ENCODE peak calls at places on chromosomes 6 and 20, in eight cellular contexts. O is right atrium auricular region, A is keratinocyte, C is adrenal gland, H is RWPE1, E is fibroblast of pulmonary artery, F is cardiac fibroblast, V is fibroblast of mammary gland. S is an unnamed sample.

GRCh38 chr6:105806486-105806920 is 279.6 kb upstream of the PRDM1 start:
- DNase-seq in O (no peak), A (no peak), C (no peak), H (no peak), E (no peak), F (peak; percentile 68), V (no peak), S (no peak)

GRCh38 chr6:37298958-37299357 is 41.0 kb upstream of the TMEM217 start:
- DNase-seq in O (no peak), A (no peak), C (no peak), H (no peak), E (no peak), F (no peak), V (no peak), S (no peak)

GRCh38 chr6:147037881-147038280 is 166.3 kb upstream of the STXBP5 start:
- DNase-seq in O (no peak), A (no peak), C (no peak), H (no peak), E (no peak), F (no peak), V (no peak), S (no peak)

GRCh38 chr20:61026173-61026572 is 225.9 kb upstream of the CDH4 start:
- DNase-seq in O (no peak), A (no peak), C (no peak), H (no peak), E (no peak), F (no peak), V (no peak), S (no peak)

GRCh38 chr20:50399917-50400704 is 110.1 kb upstream of the PTPN1 start:
- DNase-seq in O (no peak), A (no peak), C (no peak), H (no peak), E (peak; percentile 63), F (peak; percentile 75), V (no peak), S (no peak)

GRCh38 chr6:157787080-157787479 is 36.0 kb upstream of the SNX9 start:
- DNase-seq in O (no peak), A (no peak), C (no peak), H (no peak), E (peak; percentile 27), F (no peak), V (peak; percentile 80), S (no peak)

GRCh38 chr6:97524846-97525245 is 241.8 kb upstream of the MMS22L start:
- DNase-seq in O (no peak), A (no peak), C (no peak), H (peak; percentile 2), E (no peak), F (no peak), V (no peak), S (peak; percentile 1)

GRCh38 chr20:61922411-61922810 is 143.3 kb downstream of the TAF4 start:
- DNase-seq in O (no peak), A (no peak), C (no peak), H (no peak), E (no peak), F (no peak), V (no peak), S (no peak)

GRCh38 chr6:26651382-26651781 is 8.2 kb downstream of the ZNF322 start:
- DNase-seq in O (no peak), A (no peak), C (no peak), H (no peak), E (no peak), F (no peak), V (no peak), S (no peak)

GRCh38 chr20:59948828-59949720 is 8.9 kb downstream of the FAM217B start:
- DNase-seq in O (no peak), A (no peak), C (peak; percentile 37), H (peak; percentile 48), E (peak; percentile 74), F (peak; percentile 73), V (peak; percentile 70), S (peak; percentile 63)

GRCh38 chr6:98469146-98469545 is 365.2 kb upstream of the POU3F2 start:
- DNase-seq in O (no peak), A (no peak), C (no peak), H (no peak), E (no peak), F (no peak), V (no peak), S (peak; percentile 1)

GRCh38 chr20:39576786-39577185 is 614.6 kb downstream of the DHX35 start:
- DNase-seq in O (no peak), A (no peak), C (no peak), H (no peak), E (no peak), F (peak; percentile 22), V (no peak), S (peak; percentile 3)

GRCh38 chr20:39338977-39339376 is 376.8 kb downstream of the DHX35 start:
- DNase-seq in O (no peak), A (no peak), C (peak; percentile 26), H (no peak), E (no peak), F (peak; percentile 8), V (peak; percentile 42), S (no peak)

GRCh38 chr20:45419188-45420091 is 3.5 kb downstream of the PIGT start:
- DNase-seq in O (peak; percentile 95), A (peak; percentile 23), C (peak; percentile 89), H (peak; percentile 88), E (peak; percentile 99), F (peak; percentile 99), V (peak; percentile 100), S (peak; percentile 97)

GRCh38 chr6:11822346-11822745 is 43.7 kb upstream of the ADTRP start:
- DNase-seq in O (no peak), A (no peak), C (no peak), H (no peak), E (no peak), F (no peak), V (no peak), S (no peak)
- TF ChIP-seq CTCF in O (peak; percentile 52), A (no peak), C (peak; percentile 15), H (no peak), E (no peak), F (no peak), V (no peak), S (no peak)

DNA sequence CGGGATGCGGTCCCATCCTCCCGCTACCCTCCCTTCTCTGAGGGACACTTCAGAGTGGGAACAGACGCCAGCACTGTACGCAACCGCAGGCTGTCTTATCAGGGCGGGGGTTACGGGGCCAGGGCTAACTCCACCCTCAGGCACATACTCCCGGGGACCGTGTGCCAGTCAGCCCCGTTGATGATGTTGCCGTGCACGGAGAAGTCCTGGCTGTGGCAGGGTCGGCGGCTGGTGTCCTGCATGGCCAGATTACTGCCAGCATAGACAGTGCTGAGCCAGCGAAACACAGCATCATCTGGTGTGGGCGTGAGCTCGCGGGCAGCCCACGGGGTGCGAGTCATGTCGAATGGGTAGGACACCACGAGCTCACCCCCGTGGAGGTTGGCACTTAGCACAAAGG is 5.0 kb downstream of the CPXM1 start:
- DNase-seq in O (no peak), A (no peak), C (no peak), H (no peak), E (no peak), F (no peak), V (no peak), S (no peak)
- TF ChIP-seq CTCF in O (no peak), A (no peak), C (no peak), H (no peak), E (no peak), F (no peak), V (no peak), S (no peak)

GRCh38 chr6:135186255-135186654 is 5.1 kb downstream of the MYB start:
- DNase-seq in O (no peak), A (no peak), C (no peak), H (no peak), E (no peak), F (no peak), V (no peak), S (no peak)

GRCh38 chr6:135182993-135183531 is 2.0 kb downstream of the MYB start:
- DNase-seq in O (no peak), A (no peak), C (no peak), H (no peak), E (no peak), F (no peak), V (no peak), S (no peak)

GRCh38 chr6:135183532-135184440 is 2.7 kb downstream of the MYB start:
- DNase-seq in O (no peak), A (peak; percentile 17), C (peak; percentile 33), H (no peak), E (peak; percentile 57), F (peak; percentile 64), V (peak; percentile 38), S (peak; percentile 45)

GRCh38 chr6:135187372-135187771 is 6.3 kb downstream of the MYB start:
- DNase-seq in O (no peak), A (no peak), C (no peak), H (no peak), E (no peak), F (no peak), V (no peak), S (no peak)

GRCh38 chr6:135185483-135185882 is 4.4 kb downstream of the MYB start:
- DNase-seq in O (no peak), A (no peak), C (no peak), H (peak; percentile 58), E (no peak), F (no peak), V (no peak), S (no peak)
- TF ChIP-seq CTCF in O (no peak), A (no peak), C (no peak), H (no peak), E (no peak), F (no peak), V (no peak), S (no peak)

GRCh38 chr20:17721802-17722486 is 22.2 kb downstream of the BANF2 start:
- DNase-seq in O (no peak), A (no peak), C (no peak), H (no peak), E (peak; percentile 7), F (peak; percentile 5), V (peak; percentile 10), S (no peak)
- TF ChIP-seq CTCF in O (peak; percentile 16), A (no peak), C (no peak), H (no peak), E (peak; percentile 24), F (no peak), V (no peak), S (no peak)

DNA sequence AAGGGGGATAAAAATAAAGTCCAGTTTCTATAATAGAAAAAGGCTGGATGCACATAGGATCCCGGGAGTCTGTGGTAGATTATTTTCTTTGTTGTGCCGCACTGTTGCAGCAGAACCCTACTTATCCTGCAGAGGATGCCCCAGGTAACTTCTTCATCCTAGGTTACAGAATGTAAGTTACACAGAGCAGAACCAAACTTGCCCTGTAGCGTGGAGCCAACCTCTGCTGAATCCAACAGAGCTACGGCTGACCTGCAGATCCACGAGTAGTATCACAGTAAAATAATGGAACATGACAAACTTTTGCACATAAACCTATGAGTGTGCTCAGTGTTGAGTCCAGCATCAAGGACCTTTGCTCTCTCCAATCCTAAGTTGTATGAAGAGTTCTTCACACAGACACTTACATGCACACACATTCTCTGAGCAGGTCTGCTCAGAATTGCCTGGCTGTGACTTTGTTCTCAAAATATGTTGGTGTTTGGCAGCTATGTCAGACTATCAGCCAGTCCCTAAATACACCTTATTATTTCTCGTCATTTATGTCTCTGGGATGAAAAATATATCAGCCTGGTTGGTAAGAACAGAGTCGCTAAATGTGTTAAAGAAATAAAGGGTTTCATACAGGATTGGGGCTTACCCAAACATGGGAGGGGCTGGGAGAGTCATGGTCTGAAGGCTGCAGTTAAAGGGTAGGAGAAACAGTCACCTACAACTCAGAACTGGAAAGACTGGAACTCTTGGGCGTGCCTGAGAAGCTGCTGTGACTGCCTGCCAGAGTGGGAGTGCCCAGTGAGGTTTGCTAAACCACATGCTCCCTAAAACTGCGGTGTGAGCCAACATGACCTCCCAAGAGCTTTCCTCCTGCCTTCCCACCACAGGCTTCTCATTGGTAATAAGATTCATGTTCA is 165.1 kb upstream of the SLC24A3 start:
- DNase-seq in O (no peak), A (peak; percentile 45), C (no peak), H (peak; percentile 73), E (no peak), F (no peak), V (no peak), S (no peak)
- TF ChIP-seq CTCF in O (no peak), A (no peak), C (no peak), H (no peak), E (no peak), F (no peak), V (no peak), S (no peak)

S was measured in astrocyte of the spinal cord.